ENCODE peak calls at places on chromosomes 11 and 22, in four cellular contexts. J is neural progenitor cell, Q is foreskin keratinocyte, G is kidney. K is an unnamed sample. For H3K4me1, the result is how much of the 10 kb centered on the place peaks cover.

GRCh38 chr11:63719987-63720386 is 38.7 kb downstream of the RTN3 start:
- DNase-seq in J (no peak), Q (no peak), G (no peak), K (no peak)

GRCh38 chr22:19717691-19718254 is 3.5 kb downstream of the SEPTIN5 start:
- DNase-seq in J (peak), Q (no peak), G (peak), K (no peak)

GRCh38 chr22:44488354-44488753 is 9.7 kb downstream of the RTL6 start:
- DNase-seq in J (no peak), Q (no peak), G (no peak), K (no peak)

GRCh38 chr11:3091846-3092602 is 34.8 kb upstream of the CARS1 start:
- DNase-seq in J (peak), Q (peak), G (peak), K (no peak)

GRCh38 chr11:93160156-93160555 is 37.6 kb downstream of the SLC36A4 start:
- DNase-seq in J (peak), Q (no peak), G (no peak), K (no peak)

GRCh38 chr11:69803022-69803421 is 16.2 kb downstream of the FGF3 start:
- DNase-seq in J (no peak), Q (no peak), G (no peak), K (no peak)

GRCh38 chr11:14520086-14520901 is at the start of gene PSMA1:
- DNase-seq in J (peak), Q (peak), G (peak), K (peak)

GRCh38 chr11:131311746-131312145 is 58.7 kb upstream of the NTM start:
- DNase-seq in J (no peak), Q (no peak), G (no peak), K (no peak)

GRCh38 chr11:67304511-67305113 is 1.3 kb downstream of the SSH3 start:
- DNase-seq in J (no peak), Q (no peak), G (no peak), K (no peak)

GRCh38 chr11:92829121-92829520 is 140.3 kb upstream of the MTNR1B start:
- DNase-seq in J (no peak), Q (no peak), G (no peak), K (no peak)

GRCh38 chr11:11035331-11035730 is 177.5 kb upstream of the ZBED5 start:
- DNase-seq in J (no peak), Q (no peak), G (no peak), K (no peak)

GRCh38 chr11:11034476-11034875 is 176.6 kb upstream of the ZBED5 start:
- DNase-seq in J (no peak), Q (no peak), G (no peak), K (no peak)

GRCh38 chr11:11038339-11039248 is 180.7 kb upstream of the ZBED5 start:
- DNase-seq in J (peak), Q (no peak), G (no peak), K (no peak)

GRCh38 chr11:11037162-11037732 is 179.4 kb upstream of the ZBED5 start:
- DNase-seq in J (no peak), Q (no peak), G (no peak), K (no peak)

DNA sequence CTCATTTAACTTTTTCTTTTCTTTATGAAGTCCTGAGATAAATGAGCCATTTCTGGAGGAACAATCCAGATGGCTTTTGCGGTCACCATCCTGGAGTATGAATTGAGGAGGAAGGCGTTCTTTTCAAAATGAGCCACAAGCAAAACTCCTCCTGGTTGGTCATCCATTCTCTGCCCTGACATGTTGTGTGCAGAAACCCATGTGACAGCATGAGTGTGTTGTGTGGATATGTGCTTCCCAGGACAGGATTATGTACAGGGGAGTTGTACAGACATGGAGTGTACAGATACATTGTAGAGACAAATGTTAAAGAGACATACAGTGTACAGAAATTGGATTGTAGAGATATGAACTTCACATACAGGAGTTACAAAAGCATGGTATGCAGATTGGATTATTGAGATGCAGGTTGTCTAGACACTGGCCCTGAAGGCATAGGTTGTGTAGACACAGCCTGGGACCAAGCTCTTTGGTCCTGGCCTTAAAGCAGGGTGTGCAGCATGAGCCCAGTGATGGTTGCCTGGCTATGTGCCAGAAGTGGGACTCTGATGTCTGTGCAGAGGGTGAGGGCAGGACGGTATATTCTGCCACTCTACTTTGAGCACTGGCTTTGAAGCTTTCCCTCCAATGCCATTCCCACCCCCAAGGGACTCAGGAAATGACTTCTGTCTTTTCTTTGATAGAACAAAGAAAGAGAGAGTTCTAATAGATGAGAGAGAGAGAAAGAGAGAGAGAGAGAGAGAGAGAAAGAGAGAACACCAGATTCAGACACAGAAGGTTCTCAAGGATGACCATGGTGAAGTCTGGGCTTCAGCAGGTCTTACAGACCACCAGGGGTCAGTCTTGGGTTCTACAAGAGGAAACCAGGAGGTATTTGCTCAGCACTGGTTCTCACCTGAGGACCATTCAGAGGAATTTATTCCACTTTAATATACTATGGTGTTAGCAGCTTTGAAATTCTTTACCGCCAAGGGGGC is 178.6 kb upstream of the ZBED5 start:
- DNase-seq in J (peak), Q (peak), G (no peak), K (no peak)
- H3K4me1 ChIP-seq in J (under half), Q (under half), G (under half), K (under half)

DNA sequence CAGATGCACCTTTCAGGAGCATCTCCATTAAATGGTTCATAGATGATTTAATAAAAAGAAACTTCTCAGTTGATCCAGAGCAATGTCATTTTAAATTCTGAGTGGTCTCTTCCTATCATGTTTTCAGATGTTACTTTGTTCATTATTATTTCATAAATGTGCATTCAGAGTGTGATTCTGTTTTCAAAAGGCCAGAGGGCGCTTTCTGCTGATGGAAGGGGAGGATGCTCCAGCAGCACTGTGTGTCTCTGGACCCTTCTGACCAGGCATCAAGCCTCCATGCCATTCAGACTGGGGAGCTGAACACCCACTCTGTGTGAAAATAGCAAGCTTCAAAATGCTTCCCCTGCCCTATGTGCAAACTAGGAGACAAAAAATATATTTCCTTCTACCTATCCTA is 23.9 kb upstream of the CRTAM start:
- DNase-seq in J (no peak), Q (no peak), G (no peak), K (no peak)
- TF ChIP-seq CTCF in J (peak), Q (peak), G (no peak), K (no peak)

GRCh38 chr22:32533265-32534068 is 58.9 kb downstream of the FBXO7 start:
- DNase-seq in J (no peak), Q (no peak), G (no peak), K (no peak)

GRCh38 chr22:32531955-32532818 is 57.6 kb downstream of the FBXO7 start:
- DNase-seq in J (peak), Q (no peak), G (peak), K (no peak)

GRCh38 chr22:32531228-32531627 is 56.6 kb downstream of the FBXO7 start:
- DNase-seq in J (no peak), Q (no peak), G (peak), K (no peak)

GRCh38 chr22:32534252-32535215 is 59.9 kb downstream of the FBXO7 start:
- DNase-seq in J (no peak), Q (no peak), G (peak), K (no peak)

DNA sequence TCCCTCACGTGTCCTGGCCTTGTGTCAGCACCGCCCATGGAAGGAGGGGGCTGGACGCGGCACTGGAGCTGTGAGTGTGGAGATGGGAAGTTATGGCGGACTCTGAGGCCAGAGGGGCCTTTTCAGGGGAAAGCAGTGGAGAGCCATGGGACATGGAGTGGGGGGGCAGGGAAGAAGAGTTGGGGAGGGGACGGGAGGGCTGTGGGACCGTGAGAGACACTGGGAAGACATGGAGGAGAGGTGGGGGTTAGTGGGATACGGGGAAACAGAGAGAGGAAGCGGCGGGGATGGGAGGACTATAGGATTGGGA is 58.2 kb downstream of the FBXO7 start:
- DNase-seq in J (no peak), Q (no peak), G (no peak), K (no peak)
- H3K4me1 ChIP-seq in J (under half), Q (under half), G (under half), K (under half)

GRCh38 chr11:107076832-107077231 is 58.6 kb upstream of the GUCY1A2 start:
- DNase-seq in J (no peak), Q (no peak), G (no peak), K (no peak)

DNA sequence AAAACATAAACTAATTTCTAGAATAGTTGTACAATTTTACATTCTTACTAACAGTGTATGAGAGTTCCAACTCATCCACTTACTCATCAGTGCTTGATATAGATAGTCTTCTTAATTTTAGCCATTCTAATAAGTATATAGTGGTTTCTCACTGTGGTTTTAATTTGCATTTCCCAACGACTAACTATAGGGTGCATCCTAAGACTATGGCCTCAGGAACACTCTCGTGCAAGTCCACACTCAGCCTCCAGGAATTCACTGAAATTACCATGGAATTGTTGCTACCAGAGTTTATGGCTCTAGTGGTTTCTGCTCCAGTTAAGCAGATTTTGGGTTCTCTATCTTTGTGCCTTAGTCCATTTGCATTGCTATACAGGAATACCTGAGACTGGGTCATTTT is 60.1 kb upstream of the GUCY1A2 start:
- DNase-seq in J (no peak), Q (peak), G (no peak), K (no peak)
- TF ChIP-seq CTCF in J (no peak), Q (peak), G (no peak), K (no peak)

GRCh38 chr11:46700251-46701077 is at the start of the genes ARHGAP1 and ZNF408:
- DNase-seq in J (peak), Q (peak), G (peak), K (peak)
- H3K4me1 ChIP-seq in J (under half), Q (under half), G (under half), K (half or more)

GRCh38 chr22:22030493-22031182 is 48.1 kb upstream of the TOP3B start:
- DNase-seq in J (no peak), Q (no peak), G (no peak), K (no peak)
- TF ChIP-seq CTCF in J (peak), Q (peak), G (no peak), K (peak)

DNA sequence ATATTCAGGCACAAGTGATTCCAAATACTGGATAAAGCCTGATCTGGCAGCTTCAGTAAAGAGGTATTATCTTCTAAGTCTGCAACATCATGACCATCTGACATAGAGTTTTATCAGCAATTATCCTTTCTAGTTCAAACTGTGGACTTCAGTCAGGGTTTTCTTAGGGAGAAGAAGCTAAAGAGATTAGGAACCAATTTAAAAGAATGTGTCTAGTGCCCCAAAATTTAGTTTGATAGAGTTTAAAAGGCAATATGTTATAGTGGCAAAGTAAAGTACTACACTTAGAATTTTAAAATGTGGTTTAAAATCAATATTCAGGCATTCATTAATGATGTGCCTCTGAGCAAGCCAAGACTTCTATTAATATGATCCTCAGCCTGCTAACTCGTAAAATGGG is 5.4 kb downstream of the PAK1 start:
- DNase-seq in J (no peak), Q (no peak), G (no peak), K (no peak)
- H3K4me1 ChIP-seq in J (under half), Q (under half), G (under half), K (under half)

DNA sequence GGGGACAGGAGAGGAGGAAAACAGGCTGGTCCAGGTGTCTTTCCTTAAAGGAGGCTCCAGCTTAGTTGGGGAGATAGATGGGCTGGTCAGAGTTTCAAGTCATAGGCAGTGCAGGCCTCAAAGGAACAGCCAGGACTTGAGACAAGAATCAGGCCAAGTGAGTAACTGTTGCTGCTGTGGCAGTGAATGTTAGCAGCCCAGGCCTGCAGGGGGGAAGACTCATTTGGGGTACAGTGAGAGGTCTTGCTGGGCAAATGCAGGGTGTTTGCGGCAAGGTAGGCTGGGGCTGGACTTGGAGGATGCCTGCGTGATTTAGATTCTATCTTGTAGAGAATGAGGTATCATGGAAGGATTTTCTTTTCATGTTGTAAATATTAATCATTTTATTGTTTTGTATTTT is 24.1 kb downstream of the PTPRJ start:
- DNase-seq in J (no peak), Q (no peak), G (no peak), K (no peak)
- TF ChIP-seq CTCF in J (no peak), Q (no peak), G (no peak), K (no peak)

DNA sequence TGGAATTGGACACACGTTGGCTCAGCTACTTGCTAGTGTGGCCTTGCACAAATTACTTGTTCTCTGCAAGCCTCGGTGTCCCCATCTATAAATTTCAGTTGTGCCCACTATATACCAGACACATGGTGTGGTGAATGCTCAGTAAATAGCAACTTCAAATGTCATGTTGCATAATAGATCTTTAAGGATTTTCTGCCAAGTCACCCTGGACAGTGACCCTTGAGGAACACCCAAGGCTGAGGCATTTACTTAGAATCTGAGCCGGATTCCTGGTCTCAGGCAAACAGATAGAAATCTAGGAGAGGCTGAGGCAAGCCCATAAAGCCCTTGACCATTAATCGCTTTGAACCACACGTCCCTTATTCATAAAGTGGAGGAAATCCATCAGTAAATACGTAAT is 9.6 kb downstream of the TEAD1 start:
- DNase-seq in J (no peak), Q (no peak), G (no peak), K (no peak)
- H3K4me1 ChIP-seq in J (half or more), Q (half or more), G (half or more), K (under half)

DNA sequence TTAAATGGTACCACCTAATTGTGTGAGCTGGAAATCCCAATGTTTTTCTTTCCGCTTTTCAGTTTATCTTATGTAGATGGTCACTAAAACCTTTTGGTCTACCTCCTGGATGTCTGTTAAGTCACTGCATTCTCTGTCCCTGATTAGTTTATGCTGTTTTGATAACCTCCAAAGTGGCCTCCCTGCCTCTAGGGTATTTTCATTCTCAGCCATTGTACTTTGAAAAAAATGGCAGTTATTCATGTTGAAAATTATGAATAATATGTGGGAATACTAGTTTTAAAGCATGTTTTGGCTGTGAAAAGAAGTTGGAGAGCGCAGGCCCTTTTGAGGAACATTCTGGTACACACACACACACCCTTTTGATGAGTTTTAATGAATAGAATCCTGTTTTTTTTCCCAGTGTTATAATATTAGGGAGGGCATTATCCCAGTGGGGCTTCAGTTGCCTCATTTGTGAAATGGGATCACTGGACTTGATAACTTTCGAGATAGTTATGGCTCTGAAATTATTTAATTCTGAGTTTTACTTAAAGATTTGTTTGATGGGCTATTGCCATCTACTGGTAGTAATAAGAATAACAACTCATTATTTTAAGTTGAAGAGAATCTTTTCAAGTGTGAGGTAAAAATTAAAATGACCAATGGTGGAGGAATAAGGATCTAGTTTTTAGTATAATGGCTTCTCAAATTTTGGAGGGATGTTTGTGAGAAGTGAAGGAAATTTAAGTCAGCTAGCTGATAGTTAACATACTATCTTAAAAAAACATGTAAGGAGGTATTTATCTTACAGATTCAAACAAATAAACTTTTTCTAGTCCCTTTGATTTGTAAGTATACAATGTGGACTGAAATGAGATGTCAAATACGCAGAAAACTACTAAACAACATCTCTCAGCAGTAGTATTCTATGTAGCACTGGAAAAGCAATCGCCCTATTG is 3.9 kb downstream of the FDX1 start:
- DNase-seq in J (no peak), Q (no peak), G (no peak), K (no peak)
- TF ChIP-seq CTCF in J (peak), Q (peak), G (peak), K (peak)

K was measured in ascending aorta.